ENCODE peak calls at places on chromosome 2, in ten cellular contexts. P is GM19239; E is NCI-H1092 treated with DMSO at 0.1 percent for 48 hours; M is stimulated activated CD4-positive, alpha-beta T cell treated with anti-CD3 and anti-CD28 coated beads, Interleukin-2, amount 100 ng/mL, for 48 hours; L is T-helper 9 cell; U is NCI-H2029; S is thyroid gland; X is RWPE1; D is KG1; W is lower leg skin. Z is an unnamed sample.

GRCh38 chr2:30110773-30111172 is 36.0 kb upstream of the YPEL5 start:
- DNase-seq in X (no peak), L (no peak), S (no peak), E (no peak), U (no peak), W (no peak), D (no peak), P (no peak), M (no peak), Z (no peak)

GRCh38 chr2:210752532-210752931 is 196.1 kb downstream of the CPS1 start:
- DNase-seq in X (no peak), M (no peak), S (no peak), E (no peak), U (no peak), L (no peak), P (no peak), D (no peak), W (no peak), Z (no peak)

GRCh38 chr2:125491663-125492062 is 1164.3 kb upstream of the GYPC start:
- DNase-seq in W (no peak), X (no peak), M (no peak), U (no peak), P (no peak), E (no peak), D (no peak), S (no peak), L (no peak), Z (no peak)

GRCh38 chr2:95348609-95349567 is 51.7 kb downstream of the KCNIP3 start:
- DNase-seq in P (no peak), U (no peak), M (no peak), S (no peak), X (no peak), W (no peak), D (no peak), E (no peak), L (no peak), Z (no peak)

GRCh38 chr2:11872247-11872947 is 126.0 kb downstream of the LPIN1 start:
- DNase-seq in P (no peak), U (peak; percentile 11), W (peak; percentile 10), E (no peak), S (no peak), M (no peak), L (no peak), X (no peak), D (no peak), Z (peak; percentile 51)

GRCh38 chr2:118954297-118955060 is 12.5 kb downstream of the MARCO start:
- DNase-seq in M (no peak), D (no peak), X (no peak), U (no peak), S (no peak), L (no peak), E (no peak), P (no peak), W (no peak), Z (no peak)

GRCh38 chr2:31859959-31860358 is 150.8 kb downstream of the MEMO1 start:
- DNase-seq in U (no peak), M (no peak), S (no peak), L (no peak), D (no peak), E (no peak), W (no peak), X (no peak), P (no peak), Z (no peak)

GRCh38 chr2:202608142-202608852 is 26.5 kb upstream of the FAM117B start:
- DNase-seq in E (no peak), X (no peak), M (no peak), W (no peak), U (no peak), S (no peak), D (no peak), L (no peak), P (no peak), Z (no peak)